ENCODE peak calls at places on chromosome 1, in eight cellular contexts. W, X, S, I, B, U, N and R are unnamed samples.

GRCh38 chr1:81834921-81835698 is 34.4 kb downstream of the ADGRL2 start:
- DNase-seq in W (no peak), N (peak; percentile 68), X (no peak), S (no peak), B (no peak), I (peak; percentile 22), U (no peak), R (no peak)

GRCh38 chr1:6180215-6180577 is at the start of gene CHD5:
- DNase-seq in S (no peak), W (no peak), U (no peak), I (no peak), B (peak; percentile 91), N (no peak), X (no peak), R (no peak)

GRCh38 chr1:29511436-29511835 is 275.1 kb downstream of the PTPRU start:
- DNase-seq in I (no peak), U (no peak), W (no peak), S (no peak), X (no peak), N (no peak), B (no peak), R (no peak)

GRCh38 chr1:3019516-3020051 is 1.7 kb upstream of the ACTRT2 start:
- DNase-seq in I (no peak), N (no peak), B (peak; percentile 85), S (no peak), X (no peak), W (no peak), U (no peak), R (no peak)

GRCh38 chr1:212683357-212683722 is 16.3 kb downstream of the BATF3 start:
- DNase-seq in X (no peak), I (no peak), B (no peak), U (no peak), N (no peak), S (no peak), W (no peak), R (no peak)

GRCh38 chr1:112673589-112674439 is 645 bp upstream of the MOV10 start:
- DNase-seq in B (no peak), W (peak; percentile 14), I (peak; percentile 25), N (peak; percentile 79), S (no peak), U (no peak), X (peak; percentile 38), R (no peak)

GRCh38 chr1:156912861-156913808 is 7.3 kb upstream of the LRRC71 start:
- DNase-seq in B (peak; percentile 76), S (no peak), W (no peak), X (no peak), N (no peak), I (no peak), U (no peak), R (no peak)

GRCh38 chr1:76611782-76612445 is 255.4 kb upstream of the ST6GALNAC5 start:
- DNase-seq in S (no peak), I (no peak), N (no peak), B (no peak), U (no peak), X (no peak), W (no peak), R (no peak)

GRCh38 chr1:107623431-107623830 is 341.5 kb downstream of the VAV3 start:
- DNase-seq in W (no peak), U (no peak), I (no peak), B (no peak), N (no peak), S (no peak), X (no peak), R (no peak)

GRCh38 chr1:6069573-6069972 is 23.9 kb downstream of the KCNAB2 start:
- DNase-seq in S (no peak), B (no peak), W (no peak), U (no peak), X (no peak), I (no peak), N (no peak), R (no peak)

GRCh38 chr1:209822706-209823105 is 5.1 kb upstream of the UTP25 start:
- DNase-seq in S (no peak), U (no peak), B (no peak), N (no peak), I (no peak), X (no peak), W (no peak), R (no peak)

GRCh38 chr1:224273651-224274050 is 56.3 kb downstream of the NVL start:
- DNase-seq in W (no peak), B (peak; percentile 66), X (no peak), I (no peak), N (peak; percentile 77), S (no peak), U (no peak), R (no peak)

GRCh38 chr1:231058416-231059109 is 18.5 kb upstream of the FAM89A start:
- DNase-seq in U (no peak), W (peak; percentile 42), B (no peak), S (no peak), X (peak; percentile 59), N (no peak), I (no peak), R (no peak)

GRCh38 chr1:7672864-7673263 is 98.2 kb upstream of the VAMP3 start:
- DNase-seq in U (no peak), I (no peak), B (peak; percentile 78), W (no peak), N (no peak), S (no peak), X (no peak), R (no peak)

GRCh38 chr1:223201967-223202366 is 58.9 kb upstream of the TLR5 start:
- DNase-seq in I (no peak), W (no peak), B (no peak), U (no peak), X (no peak), N (no peak), S (no peak), R (no peak)

GRCh38 chr1:183019860-183020259 is 3.4 kb upstream of the LAMC1 start:
- DNase-seq in I (peak; percentile 36), B (peak; percentile 76), U (no peak), S (no peak), N (peak; percentile 52), W (no peak), X (no peak), R (no peak)

GRCh38 chr1:241520080-241520465 is 518 bp upstream of the FH start:
- DNase-seq in U (no peak), I (no peak), X (no peak), W (no peak), B (no peak), N (no peak), S (no peak), R (no peak)

GRCh38 chr1:236354330-236355147 is 39.5 kb upstream of the EDARADD start:
- DNase-seq in W (no peak), B (no peak), U (no peak), I (no peak), N (peak; percentile 9), X (peak; percentile 24), S (no peak), R (no peak)

GRCh38 chr1:23343246-23344110 is 606 bp downstream of the HNRNPR start:
- DNase-seq in S (peak; percentile 31), W (no peak), X (peak; percentile 62), B (peak; percentile 37), U (no peak), N (peak; percentile 47), I (no peak), R (no peak)

GRCh38 chr1:35316264-35316663 is 47.8 kb downstream of the ZMYM4 start:
- DNase-seq in U (no peak), X (no peak), W (no peak), B (no peak), N (no peak), I (no peak), S (no peak), R (no peak)

GRCh38 chr1:176243746-176244145 is 36.7 kb upstream of the COP1 start:
- DNase-seq in U (no peak), X (no peak), B (no peak), N (peak; percentile 54), I (no peak), W (no peak), S (no peak), R (no peak)

GRCh38 chr1:83927061-83927460 is 71.9 kb downstream of the TTLL7 start:
- DNase-seq in N (no peak), W (no peak), I (no peak), U (no peak), X (no peak), B (no peak), S (no peak), R (no peak)

GRCh38 chr1:182972821-182973220 is 19.9 kb upstream of the SHCBP1L start:
- DNase-seq in I (no peak), X (no peak), W (no peak), B (no peak), N (no peak), S (no peak), U (no peak), R (no peak)

GRCh38 chr1:173529106-173529505 is 52.0 kb downstream of the PRDX6 start:
- DNase-seq in U (no peak), W (no peak), N (no peak), X (peak; percentile 35), B (no peak), I (no peak), S (no peak), R (no peak)
- TF ChIP-seq CTCF in U (no peak), W (no peak), N (no peak), X (no peak), B (no peak), I (no peak), S (no peak), R (no peak)

GRCh38 chr1:227526524-227526923 is 36.8 kb upstream of the ZNF678 start:
- DNase-seq in W (no peak), I (no peak), B (no peak), X (no peak), S (no peak), N (no peak), U (no peak), R (no peak)
- H3K9me3 ChIP-seq in W (peaks cover 75% of the 10 kb centered on the region), I (no peaks in the 10 kb centered on the region), B (peaks cover 4% of the 10 kb centered on the region), X (no peaks in the 10 kb centered on the region), S (no peaks in the 10 kb centered on the region), N (no peaks in the 10 kb centered on the region), U (peaks cover 70% of the 10 kb centered on the region), R (peaks cover 35% of the 10 kb centered on the region)

GRCh38 chr1:188070848-188071247 is 1242.1 kb downstream of the PLA2G4A start:
- DNase-seq in N (no peak), I (no peak), S (no peak), X (no peak), U (no peak), B (no peak), W (no peak), R (no peak)
- TF ChIP-seq CTCF in N (no peak), I (no peak), S (no peak), X (no peak), U (no peak), B (no peak), W (no peak), R (no peak)

GRCh38 chr1:152904688-152905440 is 3.5 kb upstream of the IVL start:
- DNase-seq in N (no peak), U (no peak), W (no peak), I (no peak), B (no peak), S (no peak), X (no peak), R (no peak)
- H3K9me3 ChIP-seq in N (no peaks in the 10 kb centered on the region), U (no peaks in the 10 kb centered on the region), W (no peaks in the 10 kb centered on the region), I (no peaks in the 10 kb centered on the region), B (no peaks in the 10 kb centered on the region), S (no peaks in the 10 kb centered on the region), X (no peaks in the 10 kb centered on the region), R (no peaks in the 10 kb centered on the region)